ENCODE peak calls at places on chromosomes 4 and X, in seven cellular contexts. Q is MM.1S, P is mammary epithelial cell, C is fibroblast of lung, Z is Panc1, D is left lung, S is left ventricle myocardium inferior. R is an unnamed sample.

GRCh38 chrX:68847172-68847571 is 18.4 kb downstream of the EFNB1 start:
- DNase-seq in Q (no peak), P (no peak), C (no peak), Z (no peak), D (no peak), S (no peak), R (no peak)

GRCh38 chr4:82818974-82819662 is 20.5 kb upstream of the SCD5 start:
- DNase-seq in Q (no peak), P (no peak), C (no peak), Z (no peak), D (no peak), S (no peak), R (no peak)

GRCh38 chr4:54879576-54879975 is 221.8 kb downstream of the KIT start:
- DNase-seq in Q (no peak), P (peak; percentile 18), C (peak; percentile 75), Z (no peak), D (no peak), S (no peak), R (no peak)

GRCh38 chrX:2715066-2715600 is 24.0 kb downstream of the CD99 start:
- DNase-seq in Q (no peak), P (no peak), C (no peak), Z (no peak), D (no peak), S (no peak), R (no peak)

GRCh38 chrX:71859637-71860036 is 51.0 kb upstream of the NHSL2 start:
- DNase-seq in Q (peak; percentile 45), P (peak; percentile 36), C (peak; percentile 34), Z (peak; percentile 15), D (no peak), S (no peak), R (peak; percentile 13)

GRCh38 chr4:111883557-111883999 is 261.7 kb upstream of the FAM241A start:
- DNase-seq in Q (no peak), P (no peak), C (no peak), Z (no peak), D (no peak), S (no peak), R (no peak)

GRCh38 chrX:128975716-128976115 is 547.6 kb downstream of the SMARCA1 start:
- DNase-seq in Q (peak; percentile 8), P (peak; percentile 0), C (no peak), Z (peak; percentile 10), D (no peak), S (no peak), R (peak; percentile 2)

GRCh38 chrX:45129055-45129454 is 71.6 kb downstream of the DIPK2B start:
- DNase-seq in Q (no peak), P (no peak), C (no peak), Z (no peak), D (no peak), S (no peak), R (no peak)

GRCh38 chrX:46912673-46913491 is 661 bp downstream of the JADE3 start:
- DNase-seq in Q (peak; percentile 36), P (peak; percentile 35), C (peak; percentile 20), Z (no peak), D (peak; percentile 34), S (peak; percentile 25), R (no peak)

GRCh38 chrX:143664302-143664701 is 28.4 kb upstream of the SLITRK4 start:
- DNase-seq in Q (peak; percentile 50), P (no peak), C (peak; percentile 1), Z (no peak), D (no peak), S (no peak), R (peak; percentile 1)

GRCh38 chr4:97110506-97110905 is 1032.8 kb downstream of the STPG2 start:
- DNase-seq in Q (no peak), P (no peak), C (no peak), Z (no peak), D (no peak), S (no peak), R (no peak)

GRCh38 chrX:19852014-19853005 is 35.1 kb downstream of the SH3KBP1 start:
- DNase-seq in Q (no peak), P (peak; percentile 36), C (peak; percentile 85), Z (no peak), D (no peak), S (peak; percentile 33), R (no peak)

GRCh38 chrX:19846995-19847790 is 40.2 kb downstream of the SH3KBP1 start:
- DNase-seq in Q (peak; percentile 33), P (peak; percentile 65), C (peak; percentile 87), Z (no peak), D (peak; percentile 47), S (peak; percentile 23), R (peak; percentile 57)

GRCh38 chrX:19848110-19848509 is 39.3 kb downstream of the SH3KBP1 start:
- DNase-seq in Q (no peak), P (no peak), C (no peak), Z (no peak), D (no peak), S (no peak), R (no peak)

GRCh38 chrX:19849433-19850190 is 37.8 kb downstream of the SH3KBP1 start:
- DNase-seq in Q (no peak), P (no peak), C (no peak), Z (no peak), D (no peak), S (no peak), R (no peak)
- H3K4me3 ChIP-seq in Q (no peak overlapping the region), P (no peak overlapping the region), C (no peak overlapping the region), Z (no peak overlapping the region), D (no peak overlapping the region), S (no peak overlapping the region), R (no peak overlapping the region)

GRCh38 chrX:34275710-34276109 is 143.6 kb upstream of the FAM47A start:
- DNase-seq in Q (peak; percentile 24), P (no peak), C (no peak), Z (no peak), D (no peak), S (no peak), R (peak; percentile 1)
- TF ChIP-seq CTCF in Q (no peak), P (no peak), C (no peak), Z (no peak), D (no peak), S (peak; percentile 12), R (no peak)

GRCh38 chr4:184434496-184435066 is 39.8 kb downstream of the IRF2 start:
- DNase-seq in Q (no peak), P (no peak), C (peak; percentile 24), Z (no peak), D (no peak), S (no peak), R (no peak)
- H3K27me3 ChIP-seq in Q (no peaks in the 10 kb centered on the region), P (no peaks in the 10 kb centered on the region), C (no peaks in the 10 kb centered on the region), Z (no peaks in the 10 kb centered on the region), D (no peaks in the 10 kb centered on the region), S (no peaks in the 10 kb centered on the region), R (no peaks in the 10 kb centered on the region)

DNA sequence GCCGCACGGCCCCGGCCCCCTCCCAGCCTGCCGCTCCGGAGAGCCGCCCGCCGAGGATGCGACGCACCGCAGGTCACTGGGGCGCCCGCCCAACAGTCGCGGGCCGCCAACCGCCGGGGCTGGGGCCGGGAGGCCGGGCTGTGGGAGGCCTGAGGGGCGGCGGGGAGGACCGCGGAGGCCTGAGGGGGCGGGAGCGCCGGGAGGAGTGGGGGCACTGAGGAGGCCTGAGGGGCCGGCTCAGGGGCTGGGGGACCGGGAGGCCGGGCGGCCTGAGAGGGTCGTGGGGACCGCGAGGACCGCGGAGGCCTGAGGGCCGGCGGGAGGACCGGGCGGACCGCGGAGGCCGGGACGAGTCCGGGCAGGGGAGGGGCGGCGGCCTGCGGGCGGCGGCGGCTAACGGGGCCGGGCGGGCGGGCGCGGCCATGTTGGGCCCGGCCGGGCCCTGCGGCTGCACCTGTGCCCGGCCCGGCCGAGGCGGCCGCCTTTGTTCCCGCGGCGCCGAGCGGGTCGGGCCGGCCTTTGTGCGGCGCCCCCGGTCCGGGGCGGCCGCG is 353 bp downstream of the NSD2 start:
- DNase-seq in Q (peak; percentile 18), P (peak; percentile 19), C (peak; percentile 30), Z (no peak), D (peak; percentile 39), S (no peak), R (no peak)
- H3K4me3 ChIP-seq in Q (peak overlapping the region; percentile 93), P (peak overlapping the region; percentile 86), C (peak overlapping the region; percentile 76), Z (peak overlapping the region; percentile 70), D (peak overlapping the region; percentile 82), S (peak overlapping the region; percentile 92), R (peak overlapping the region; percentile 58)

DNA sequence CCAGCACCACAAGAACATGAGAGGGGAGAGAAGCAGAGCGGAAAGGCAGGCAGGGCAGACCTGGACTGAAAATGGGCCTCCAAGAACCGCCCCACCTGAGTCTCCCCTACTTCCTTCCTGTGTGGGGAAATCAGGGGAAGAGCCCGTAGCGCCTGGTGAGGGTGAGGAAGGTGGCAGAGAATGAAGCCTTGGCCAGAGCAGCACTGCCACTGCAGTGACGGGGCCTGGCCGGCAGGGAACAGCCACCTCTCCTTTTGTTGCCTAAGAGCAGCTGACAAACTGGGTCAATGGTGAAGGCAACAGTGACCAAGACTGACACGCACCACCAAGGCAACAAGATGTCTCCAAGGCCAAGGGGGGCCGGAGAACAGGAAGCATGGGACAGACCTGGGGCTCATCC is 58.4 kb upstream of the CBR4 start:
- DNase-seq in Q (no peak), P (no peak), C (no peak), Z (no peak), D (no peak), S (no peak), R (no peak)
- TF ChIP-seq CTCF in Q (no peak), P (no peak), C (no peak), Z (no peak), D (no peak), S (no peak), R (no peak)

DNA sequence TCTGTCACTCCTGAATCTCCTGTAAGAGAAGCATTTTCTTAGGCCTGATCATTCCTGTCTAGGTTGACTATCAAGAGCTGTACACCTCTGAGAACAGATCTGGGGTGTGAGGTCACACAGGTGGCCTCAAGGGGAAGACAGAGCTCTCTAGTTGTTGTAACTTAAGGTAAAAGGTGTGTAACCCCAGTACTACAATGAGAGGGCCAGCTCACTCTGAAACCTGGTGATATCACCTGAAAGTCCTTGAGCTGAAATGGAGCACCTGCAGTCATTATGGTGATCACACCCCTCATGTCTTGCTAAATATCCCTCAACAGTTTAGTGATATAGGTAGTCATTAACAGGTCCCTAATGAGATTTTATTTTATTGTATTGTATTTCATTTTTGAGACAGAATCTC is 8.8 kb upstream of the FAM9C start:
- DNase-seq in Q (no peak), P (no peak), C (no peak), Z (no peak), D (no peak), S (no peak), R (no peak)
- H3K27me3 ChIP-seq in Q (no peaks in the 10 kb centered on the region), P (no peaks in the 10 kb centered on the region), C (no peaks in the 10 kb centered on the region), Z (no peaks in the 10 kb centered on the region), D (no peaks in the 10 kb centered on the region), S (no peaks in the 10 kb centered on the region), R (no peaks in the 10 kb centered on the region)

R was measured in bronchial epithelial cell.